ENCODE peak calls at places on chromosome 16, in ten cellular contexts. W is left ventricle myocardium inferior; N is stimulated activated effector memory CD8-positive, alpha-beta T cell treated with anti-CD3 and anti-CD28 coated beads, Interleukin-12 subunit alpha, Interleukin-12 subunit beta, amount 100 ng/mL, for 72 hours; E is AG04450; D is activated CD4-positive, alpha-beta T cell treated with anti-CD3 and anti-CD28 coated beads, Interleukin-2, amount 50 U/mL, for 4 hours; M is RWPE1; X is epithelial cell of esophagus; B is iPS-NIHi11; S is stimulated activated CD4-positive, alpha-beta T cell treated with anti-CD3 and anti-CD28 coated beads, TNF-alpha, amount 100 ng/mL, for 24 hours; Q is NCI-H446 treated with DMSO at 0.1 percent for 48 hours. G is an unnamed sample.

GRCh38 chr16:15790458-15790857 is 66.4 kb downstream of the MYH11 start:
- DNase-seq in W (no peak), N (no peak), E (no peak), D (no peak), M (no peak), X (no peak), B (no peak), S (no peak), Q (no peak), G (no peak)

GRCh38 chr16:73206306-73206705 is 158.4 kb upstream of the ZFHX3 start:
- DNase-seq in W (no peak), N (no peak), E (no peak), D (no peak), M (no peak), X (no peak), B (no peak), S (no peak), Q (no peak), G (no peak)

GRCh38 chr16:66451548-66451947 is 24.5 kb downstream of the BEAN1 start:
- DNase-seq in W (no peak), N (no peak), E (no peak), D (no peak), M (no peak), X (no peak), B (no peak), S (no peak), Q (no peak), G (no peak)

GRCh38 chr16:9934723-9935508 is 247.3 kb downstream of the GRIN2A start:
- DNase-seq in W (peak; percentile 41), N (no peak), E (no peak), D (no peak), M (no peak), X (no peak), B (no peak), S (no peak), Q (no peak), G (no peak)

GRCh38 chr16:20866161-20866772 is 33.9 kb downstream of the DCUN1D3 start:
- DNase-seq in W (no peak), N (no peak), E (no peak), D (no peak), M (peak; percentile 88), X (peak; percentile 90), B (peak; percentile 28), S (no peak), Q (peak; percentile 46), G (no peak)

GRCh38 chr16:65875362-65876199 is 490.9 kb upstream of the CDH5 start:
- DNase-seq in W (no peak), N (no peak), E (no peak), D (no peak), M (no peak), X (peak; percentile 11), B (no peak), S (no peak), Q (no peak), G (no peak)

GRCh38 chr16:679808-680624 is at the start of gene STUB1:
- DNase-seq in W (peak; percentile 88), N (peak; percentile 95), E (peak; percentile 54), D (peak; percentile 88), M (peak; percentile 79), X (peak; percentile 89), B (peak; percentile 82), S (peak; percentile 81), Q (peak; percentile 60), G (no peak)

GRCh38 chr16:60686824-60687223 is 1349.4 kb downstream of the CDH8 start:
- DNase-seq in W (no peak), N (no peak), E (no peak), D (no peak), M (no peak), X (no peak), B (peak; percentile 7), S (no peak), Q (no peak), G (no peak)

GRCh38 chr16:86581458-86581857 is 3.1 kb downstream of the FOXL1 start:
- DNase-seq in W (no peak), N (no peak), E (no peak), D (no peak), M (no peak), X (no peak), B (no peak), S (no peak), Q (no peak), G (no peak)

G was measured in cortex of kidney.